ENCODE peak calls at places on chromosomes 11 and 22, in four cellular contexts. One of them, this sample, is unnamed.

GRCh38 chr11:22769081-22769480 is 60.5 kb downstream of the SVIP start:
- DNase-seq in GM12878: no peak
- DNase-seq in HepG2: no peak
- DNase-seq in K562: no peak
- DNase-seq in this sample: no peak

GRCh38 chr11:62539238-62539925 is 7.2 kb downstream of the AHNAK start:
- DNase-seq in HepG2: no peak
- DNase-seq in GM12878: no peak
- DNase-seq in K562: peak
- DNase-seq in this sample: peak

GRCh38 chr11:120710354-120711187 is 199.0 kb downstream of the GRIK4 start:
- DNase-seq in HepG2: peak
- DNase-seq in GM12878: no peak
- DNase-seq in K562: no peak
- DNase-seq in this sample: peak

GRCh38 chr11:12871788-12872321 is 137.3 kb upstream of the RASSF10 start:
- DNase-seq in K562: no peak
- DNase-seq in GM12878: no peak
- DNase-seq in HepG2: no peak
- DNase-seq in this sample: no peak

GRCh38 chr22:20430641-20431519 is 6.7 kb downstream of the SCARF2 start:
- DNase-seq in K562: peak
- DNase-seq in HepG2: no peak
- DNase-seq in GM12878: no peak
- DNase-seq in this sample: peak

GRCh38 chr22:42777126-42777525 is 56.5 kb upstream of the A4GALT start:
- DNase-seq in K562: no peak
- DNase-seq in GM12878: no peak
- DNase-seq in HepG2: no peak
- DNase-seq in this sample: no peak

GRCh38 chr11:131897247-131897646 is 526.8 kb downstream of the NTM start:
- DNase-seq in GM12878: no peak
- DNase-seq in HepG2: no peak
- DNase-seq in K562: no peak
- DNase-seq in this sample: no peak

GRCh38 chr22:36351921-36352774 is 35.6 kb downstream of the MYH9 start:
- DNase-seq in GM12878: no peak
- DNase-seq in K562: no peak
- DNase-seq in HepG2: peak
- DNase-seq in this sample: no peak

GRCh38 chr11:13759050-13759449 is 90.6 kb downstream of the FAR1 start:
- DNase-seq in HepG2: no peak
- DNase-seq in K562: no peak
- DNase-seq in GM12878: no peak
- DNase-seq in this sample: no peak

GRCh38 chr11:15208570-15209222 is 94.0 kb downstream of the INSC start:
- DNase-seq in K562: peak
- DNase-seq in GM12878: no peak
- DNase-seq in HepG2: peak
- DNase-seq in this sample: peak

GRCh38 chr22:20839837-20840645 is 18.6 kb downstream of the PI4KA start:
- DNase-seq in K562: peak
- DNase-seq in GM12878: no peak
- DNase-seq in HepG2: no peak
- DNase-seq in this sample: no peak

GRCh38 chr11:100687032-100687629 is at the start of gene ARHGAP42:
- DNase-seq in HepG2: peak
- DNase-seq in K562: peak
- DNase-seq in GM12878: no peak
- DNase-seq in this sample: peak

GRCh38 chr11:32510039-32510438 is 73.6 kb upstream of the EIF3M start:
- DNase-seq in HepG2: no peak
- DNase-seq in GM12878: no peak
- DNase-seq in K562: peak
- DNase-seq in this sample: no peak

GRCh38 chr11:32508780-32509179 is 73.4 kb upstream of the WT1 start:
- DNase-seq in HepG2: no peak
- DNase-seq in K562: peak
- DNase-seq in GM12878: no peak
- DNase-seq in this sample: no peak

GRCh38 chr11:32511926-32512325 is 71.7 kb upstream of the EIF3M start:
- DNase-seq in GM12878: no peak
- DNase-seq in HepG2: no peak
- DNase-seq in K562: no peak
- DNase-seq in this sample: no peak
- TF ChIP-seq MAX in GM12878: no peak
- TF ChIP-seq MAX in HepG2: no peak
- TF ChIP-seq MAX in K562: no peak
- TF ChIP-seq MAX in this sample: no peak

GRCh38 chr22:46754110-46754799 is 8.2 kb upstream of the TBC1D22A start:
- DNase-seq in HepG2: peak
- DNase-seq in K562: peak
- DNase-seq in GM12878: no peak
- DNase-seq in this sample: peak

GRCh38 chr22:46752286-46752685 is 10.2 kb upstream of the TBC1D22A start:
- DNase-seq in HepG2: no peak
- DNase-seq in K562: no peak
- DNase-seq in GM12878: no peak
- DNase-seq in this sample: no peak

GRCh38 chr22:46753761-46754109 is 8.7 kb upstream of the TBC1D22A start:
- DNase-seq in GM12878: no peak
- DNase-seq in K562: no peak
- DNase-seq in HepG2: no peak
- DNase-seq in this sample: no peak

GRCh38 chr22:46753360-46753759 is 9.1 kb upstream of the TBC1D22A start:
- DNase-seq in HepG2: no peak
- DNase-seq in GM12878: no peak
- DNase-seq in K562: no peak
- DNase-seq in this sample: no peak

GRCh38 chr22:46752911-46753310 is 9.5 kb upstream of the TBC1D22A start:
- DNase-seq in GM12878: no peak
- DNase-seq in K562: no peak
- DNase-seq in HepG2: no peak
- DNase-seq in this sample: no peak
- H2AFZ ChIP-seq in GM12878: no peak
- H2AFZ ChIP-seq in K562: no peak
- H2AFZ ChIP-seq in HepG2: no peak
- H2AFZ ChIP-seq in this sample: no peak

GRCh38 chr11:45180158-45180887 is 33.9 kb downstream of the PRDM11 start:
- DNase-seq in K562: no peak
- DNase-seq in GM12878: no peak
- DNase-seq in HepG2: no peak
- DNase-seq in this sample: peak
- TF ChIP-seq MXI1 in K562: no peak
- TF ChIP-seq MXI1 in GM12878: no peak
- TF ChIP-seq MXI1 in HepG2: no peak
- TF ChIP-seq MXI1 in this sample: no peak

DNA sequence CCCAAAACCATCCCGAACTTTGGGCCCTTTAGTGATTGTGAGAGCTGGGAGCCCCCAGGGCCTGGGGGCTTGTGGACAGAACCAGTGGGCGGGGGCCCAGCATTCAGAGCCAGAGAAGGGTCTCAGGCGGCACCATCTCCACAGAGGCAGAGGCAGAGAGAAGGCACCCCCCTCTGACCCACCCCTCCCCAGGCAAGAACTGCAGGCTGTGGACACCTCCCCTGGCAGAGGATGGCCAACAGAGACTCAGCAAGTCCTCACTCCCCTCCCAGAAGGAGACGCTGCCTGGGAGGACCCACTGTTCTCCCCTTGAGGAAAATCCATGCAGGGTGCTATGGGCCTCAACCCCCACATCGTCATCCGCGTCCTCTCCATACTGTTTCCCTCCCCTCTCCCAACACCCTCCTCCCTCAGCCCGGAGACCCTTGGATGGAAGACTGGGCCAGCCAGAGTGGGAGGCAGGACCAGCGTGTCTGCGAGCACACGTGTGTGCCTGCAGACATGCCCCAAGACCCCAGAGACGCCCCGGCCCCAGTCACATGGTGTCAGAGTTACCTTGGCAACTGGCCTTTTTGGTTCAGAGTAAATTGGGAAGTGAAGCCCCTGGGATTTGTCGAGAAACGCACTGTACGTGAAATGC is 42.6 kb downstream of the KCNC1 start:
- DNase-seq in HepG2: no peak
- DNase-seq in GM12878: no peak
- DNase-seq in K562: no peak
- DNase-seq in this sample: no peak
- TF ChIP-seq MAX in HepG2: no peak
- TF ChIP-seq MAX in GM12878: no peak
- TF ChIP-seq MAX in K562: no peak
- TF ChIP-seq MAX in this sample: no peak

GRCh38 chr22:44025171-44026065 is 1.3 kb downstream of the PARVB start:
- DNase-seq in K562: peak
- DNase-seq in GM12878: peak
- DNase-seq in HepG2: no peak
- DNase-seq in this sample: no peak

GRCh38 chr22:44028091-44028490 is 4.0 kb downstream of the PARVB start:
- DNase-seq in GM12878: no peak
- DNase-seq in HepG2: no peak
- DNase-seq in K562: no peak
- DNase-seq in this sample: no peak

GRCh38 chr22:44026630-44027511 is 2.8 kb downstream of the PARVB start:
- DNase-seq in K562: peak
- DNase-seq in GM12878: peak
- DNase-seq in HepG2: no peak
- DNase-seq in this sample: no peak

GRCh38 chr22:44024288-44024908 is at the start of gene PARVB:
- DNase-seq in HepG2: no peak
- DNase-seq in K562: peak
- DNase-seq in GM12878: no peak
- DNase-seq in this sample: peak

DNA sequence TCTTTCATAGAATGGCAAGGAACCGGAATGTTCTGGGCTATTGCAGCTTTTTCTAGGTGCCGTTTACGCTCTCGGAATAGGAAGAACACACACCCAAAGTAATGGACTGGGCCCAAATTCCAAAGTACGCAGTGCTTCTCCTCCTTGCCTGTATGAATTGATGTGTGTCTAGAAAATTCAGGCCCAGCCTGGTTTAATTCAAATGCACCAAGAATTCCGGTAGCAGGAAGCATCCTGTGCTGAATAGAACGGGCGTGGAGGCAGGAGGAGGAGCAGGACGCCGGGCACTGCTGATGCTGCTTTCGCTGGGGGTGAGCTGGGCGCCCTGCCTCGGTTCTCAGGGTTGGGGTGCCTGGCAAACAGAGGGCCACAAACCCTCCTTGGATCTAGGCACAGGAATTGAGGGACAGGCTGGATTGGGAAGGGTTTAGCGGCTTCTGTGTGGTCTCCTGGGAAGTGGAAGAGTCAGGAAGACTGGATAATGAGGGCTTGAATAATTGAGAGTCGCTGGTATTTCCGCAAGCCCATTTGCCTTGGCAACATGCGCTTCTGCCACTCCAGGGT is 2.0 kb downstream of the PARVB start:
- DNase-seq in GM12878: no peak
- DNase-seq in K562: no peak
- DNase-seq in HepG2: no peak
- DNase-seq in this sample: no peak
- H2AFZ ChIP-seq in GM12878: no peak
- H2AFZ ChIP-seq in K562: peak
- H2AFZ ChIP-seq in HepG2: no peak
- H2AFZ ChIP-seq in this sample: no peak

GRCh38 chr11:77158041-77158695 is 30.1 kb downstream of the MYO7A start:
- DNase-seq in K562: no peak
- DNase-seq in GM12878: no peak
- DNase-seq in HepG2: no peak
- DNase-seq in this sample: no peak
- TF ChIP-seq MXI1 in K562: no peak
- TF ChIP-seq MXI1 in GM12878: no peak
- TF ChIP-seq MXI1 in HepG2: no peak
- TF ChIP-seq MXI1 in this sample: no peak

GRCh38 chr11:86620796-86621575 is 51.4 kb downstream of the ME3 start:
- DNase-seq in K562: no peak
- DNase-seq in HepG2: no peak
- DNase-seq in GM12878: no peak
- DNase-seq in this sample: no peak
- TF ChIP-seq MAX in K562: no peak
- TF ChIP-seq MAX in HepG2: no peak
- TF ChIP-seq MAX in GM12878: no peak
- TF ChIP-seq MAX in this sample: no peak

This sample was measured in SK-N-SH.